ENCODE peak calls at places on chromosomes 5 and 9, in ten cellular contexts. L is HEK293T; K is ACHN; V is neural progenitor cell; Q is pulmonary artery endothelial cell; X is NCI-H1417; I is cardiac fibroblast; O is non-pigmented ciliary epithelial cell; Z is stimulated activated CD4-positive, alpha-beta T cell treated with anti-CD3 and anti-CD28 coated beads, TNF-alpha, amount 100 ng/mL, for 1 hour; G is activated CD8-positive, alpha-beta memory T cell treated with anti-CD3 and anti-CD28 coated beads for 24 hours. M is an unnamed sample.

GRCh38 chr9:88106492-88106891 is 31.8 kb downstream of the SPATA31C2 start:
- DNase-seq in L (no peak), K (peak), V (peak), Q (no peak), X (peak), I (peak), O (no peak), Z (no peak), G (no peak), M (peak)

GRCh38 chr5:52799358-52799982 is 11.8 kb downstream of the ITGA1 start:
- DNase-seq in L (peak), K (peak), V (peak), Q (no peak), X (no peak), I (peak), O (no peak), Z (peak), G (no peak), M (no peak)

GRCh38 chr9:121303456-121304451 is 35.8 kb downstream of the GSN start:
- DNase-seq in L (no peak), K (no peak), V (no peak), Q (no peak), X (no peak), I (no peak), O (no peak), Z (no peak), G (no peak), M (no peak)

GRCh38 chr5:142295084-142295758 is 29.6 kb downstream of the SPRY4 start:
- DNase-seq in L (no peak), K (no peak), V (no peak), Q (no peak), X (no peak), I (peak), O (no peak), Z (no peak), G (no peak), M (no peak)

GRCh38 chr9:123434619-123435240 is 78.7 kb downstream of the CRB2 start:
- DNase-seq in L (peak), K (no peak), V (peak), Q (no peak), X (no peak), I (no peak), O (no peak), Z (no peak), G (no peak), M (no peak)

GRCh38 chr5:172380992-172381643 is 73.2 kb downstream of the SH3PXD2B start:
- DNase-seq in L (no peak), K (no peak), V (no peak), Q (no peak), X (peak), I (peak), O (no peak), Z (no peak), G (no peak), M (peak)

GRCh38 chr9:129131300-129132145 is 20.3 kb downstream of the PTPA start:
- DNase-seq in L (peak), K (peak), V (peak), Q (no peak), X (peak), I (peak), O (no peak), Z (peak), G (peak), M (peak)

GRCh38 chr9:88661759-88662158 is 126.8 kb downstream of the NXNL2 start:
- DNase-seq in L (no peak), K (no peak), V (no peak), Q (no peak), X (no peak), I (peak), O (no peak), Z (no peak), G (no peak), M (no peak)

GRCh38 chr5:14581891-14582796 is 552 bp downstream of the OTULINL start:
- DNase-seq in L (peak), K (peak), V (peak), Q (no peak), X (peak), I (peak), O (no peak), Z (peak), G (peak), M (peak)

GRCh38 chr5:149439899-149440655 is 61.0 kb upstream of the IL17B start:
- DNase-seq in L (peak), K (peak), V (peak), Q (no peak), X (peak), I (peak), O (no peak), Z (no peak), G (no peak), M (no peak)

GRCh38 chr5:143008809-143009521 is 238.8 kb downstream of the ARHGAP26 start:
- DNase-seq in L (no peak), K (peak), V (no peak), Q (no peak), X (no peak), I (peak), O (peak), Z (peak), G (peak), M (no peak)

GRCh38 chr9:113931140-113931539 is 55.0 kb downstream of the ZNF618 start:
- DNase-seq in L (no peak), K (no peak), V (no peak), Q (no peak), X (no peak), I (no peak), O (no peak), Z (no peak), G (no peak), M (no peak)

GRCh38 chr5:150783422-150783928 is 4.9 kb downstream of the SMIM3 start:
- DNase-seq in L (peak), K (no peak), V (no peak), Q (no peak), X (peak), I (peak), O (peak), Z (no peak), G (peak), M (peak)

GRCh38 chr5:102048940-102049339 is 247.1 kb downstream of the SLCO4C1 start:
- DNase-seq in L (no peak), K (no peak), V (no peak), Q (no peak), X (peak), I (no peak), O (no peak), Z (no peak), G (no peak), M (no peak)

GRCh38 chr5:113081881-113082546 is 105.4 kb downstream of the DCP2 start:
- DNase-seq in L (no peak), K (peak), V (no peak), Q (peak), X (no peak), I (peak), O (peak), Z (no peak), G (no peak), M (no peak)

GRCh38 chr9:79242489-79242888 is 329.3 kb upstream of the TLE4 start:
- DNase-seq in L (no peak), K (no peak), V (no peak), Q (no peak), X (peak), I (no peak), O (no peak), Z (no peak), G (no peak), M (no peak)

M was measured in NCI-H1105.